ENCODE peak calls at places on chromosomes 7 and 10, in five cellular contexts. Z is NT2/D1, D is ovary, A is kidney epithelial cell, W is cardiac fibroblast. X is an unnamed sample.
A peak's percentile ranks its signal among the peaks of the same experiment; 100 is the strongest.

GRCh38 chr7:490461-491291 is 29.0 kb downstream of the PDGFA start:
- DNase-seq in W (no peak), D (no peak), Z (no peak), A (no peak), X (peak; percentile 89)

GRCh38 chr7:79282051-79282694 is 171.3 kb downstream of the MAGI2 start:
- DNase-seq in A (no peak), D (peak; percentile 20), Z (peak; percentile 11), W (peak; percentile 84), X (peak; percentile 23)

GRCh38 chr7:138945806-138946205 is 35.4 kb downstream of the KIAA1549 start:
- DNase-seq in W (no peak), Z (no peak), D (no peak), A (no peak), X (no peak)

GRCh38 chr10:65231148-65231547 is 1694.7 kb upstream of the LRRTM3 start:
- DNase-seq in A (no peak), Z (no peak), W (no peak), D (no peak), X (no peak)

GRCh38 chr10:30231071-30231652 is 117.9 kb downstream of the MTPAP start:
- DNase-seq in Z (no peak), W (no peak), A (no peak), D (no peak), X (no peak)

GRCh38 chr10:81920213-81920829 is 45.3 kb downstream of the NRG3 start:
- DNase-seq in W (no peak), Z (no peak), D (no peak), A (no peak), X (no peak)

GRCh38 chr10:78349165-78349516 is 315.5 kb downstream of the RPS24 start:
- DNase-seq in D (peak; percentile 13), Z (no peak), W (no peak), A (no peak), X (no peak)

GRCh38 chr7:44338600-44338999 is 13.2 kb upstream of the CAMK2B start:
- DNase-seq in A (no peak), W (no peak), Z (no peak), D (no peak), X (no peak)

GRCh38 chr7:31003721-31004120 is 40.0 kb downstream of the GHRHR start:
- DNase-seq in A (no peak), Z (no peak), D (no peak), W (no peak), X (no peak)

GRCh38 chr7:17558135-17558534 is 259.7 kb downstream of the AHR start:
- DNase-seq in A (no peak), W (no peak), D (no peak), Z (no peak), X (no peak)

GRCh38 chr10:16472828-16473227 is 36.0 kb downstream of the PTER start:
- DNase-seq in Z (no peak), A (no peak), W (no peak), D (no peak), X (no peak)

GRCh38 chr7:26305869-26306665 is 14.4 kb downstream of the SNX10 start:
- DNase-seq in W (no peak), D (no peak), Z (no peak), A (no peak), X (no peak)

GRCh38 chr7:91892821-91893340 is 12.4 kb upstream of the MTERF1 start:
- DNase-seq in D (no peak), Z (peak; percentile 51), A (no peak), W (peak; percentile 19), X (peak; percentile 57)

GRCh38 chr10:12252882-12253546 is 57.0 kb downstream of the CDC123 start:
- DNase-seq in W (no peak), D (no peak), Z (peak; percentile 27), A (no peak), X (no peak)

GRCh38 chr7:121180436-121181063 is 148.2 kb upstream of the WNT16 start:
- DNase-seq in A (no peak), W (no peak), D (no peak), Z (no peak), X (no peak)

GRCh38 chr10:132610071-132610701 is 72.6 kb downstream of the INPP5A start:
- DNase-seq in A (no peak), Z (no peak), W (no peak), D (peak; percentile 14), X (no peak)

GRCh38 chr7:131341690-131342089 is 14.0 kb downstream of the MKLN1 start:
- DNase-seq in D (no peak), W (no peak), Z (no peak), A (no peak), X (no peak)

GRCh38 chr10:69614130-69614529 is 15.9 kb upstream of the FAM241B start:
- DNase-seq in Z (no peak), W (no peak), D (no peak), A (no peak), X (no peak)

GRCh38 chr7:129134356-129134972 is 10.0 kb upstream of the TSPAN33 start:
- DNase-seq in D (no peak), Z (no peak), W (no peak), A (no peak), X (no peak)
- H3K4me3 ChIP-seq in D (no peak overlapping the region), Z (no peak overlapping the region), W (no peak overlapping the region), A (no peak overlapping the region), X (no peak overlapping the region)

GRCh38 chr7:155466142-155466813 is 8.3 kb downstream of the EN2 start:
- DNase-seq in D (no peak), A (no peak), W (no peak), Z (no peak), X (no peak)
- H3K4me3 ChIP-seq in D (no peak overlapping the region), A (no peak overlapping the region), W (no peak overlapping the region), Z (peak overlapping the region; percentile 18), X (no peak overlapping the region)

GRCh38 chr10:123890761-123891146 is 853 bp downstream of the CPXM2 start:
- DNase-seq in D (no peak), A (no peak), Z (no peak), W (no peak), X (no peak)
- H3K4me3 ChIP-seq in D (peak overlapping the region; percentile 45), A (no peak overlapping the region), Z (peak overlapping the region; percentile 50), W (peak overlapping the region; percentile 3), X (no peak overlapping the region)

GRCh38 chr10:60139290-60139689 is 232.9 kb upstream of the CCDC6 start:
- DNase-seq in Z (no peak), W (no peak), D (no peak), A (no peak), X (no peak)

GRCh38 chr10:60141916-60142559 is 235.7 kb upstream of the CCDC6 start:
- DNase-seq in Z (no peak), A (no peak), D (no peak), W (no peak), X (no peak)

GRCh38 chr10:60139798-60140566 is 233.6 kb upstream of the CCDC6 start:
- DNase-seq in W (peak; percentile 47), A (no peak), D (no peak), Z (no peak), X (no peak)

GRCh38 chr10:60142736-60143135 is 236.4 kb upstream of the CCDC6 start:
- DNase-seq in D (no peak), A (no peak), Z (no peak), W (no peak), X (no peak)

GRCh38 chr10:60140681-60141632 is 234.6 kb upstream of the CCDC6 start:
- DNase-seq in Z (peak; percentile 65), D (peak; percentile 42), W (peak; percentile 61), A (no peak), X (peak; percentile 43)
- H3K4me3 ChIP-seq in Z (peak overlapping the region; percentile 54), D (peak overlapping the region; percentile 35), W (no peak overlapping the region), A (peak overlapping the region; percentile 17), X (peak overlapping the region; percentile 44)

GRCh38 chr10:97888641-97889262 is 39.1 kb downstream of the GOLGA7B start:
- DNase-seq in W (peak; percentile 11), D (no peak), A (peak; percentile 67), Z (no peak), X (peak; percentile 40)
- H3K4me3 ChIP-seq in W (no peak overlapping the region), D (no peak overlapping the region), A (peak overlapping the region; percentile 21), Z (peak overlapping the region; percentile 36), X (no peak overlapping the region)